ENCODE peak calls at places on chromosome 2, in nine cellular contexts. One of them, this sample, is unnamed.

GRCh38 chr2:58484201-58484600 is 243.1 kb upstream of the FANCL start:
- DNase-seq in cerebellar cortex: no peak
- DNase-seq in GM12865: no peak
- DNase-seq in PC-3: peak; percentile 46
- DNase-seq in T follicular helper cell: no peak
- DNase-seq in H4: peak; percentile 16
- DNase-seq in AG04450: no peak
- DNase-seq in stimulated activated CD4-positive, alpha-beta T cell treated with anti-CD3 and anti-CD28 coated beads, Interleukin-12 subunit alpha, Interleukin-12 subunit beta, amount 100 ng/mL, for 48 hours: no peak
- DNase-seq in upper lobe of right lung: no peak
- DNase-seq in this sample: no peak

GRCh38 chr2:39571197-39571731 is 94.5 kb upstream of the TMEM178A start:
- DNase-seq in PC-3: peak; percentile 18
- DNase-seq in AG04450: no peak
- DNase-seq in upper lobe of right lung: no peak
- DNase-seq in stimulated activated CD4-positive, alpha-beta T cell treated with anti-CD3 and anti-CD28 coated beads, Interleukin-12 subunit alpha, Interleukin-12 subunit beta, amount 100 ng/mL, for 48 hours: no peak
- DNase-seq in H4: no peak
- DNase-seq in GM12865: no peak
- DNase-seq in T follicular helper cell: no peak
- DNase-seq in cerebellar cortex: peak; percentile 95
- DNase-seq in this sample: no peak

GRCh38 chr2:149715005-149715592 is 127.5 kb upstream of the MMADHC start:
- DNase-seq in upper lobe of right lung: no peak
- DNase-seq in AG04450: no peak
- DNase-seq in GM12865: peak; percentile 13
- DNase-seq in stimulated activated CD4-positive, alpha-beta T cell treated with anti-CD3 and anti-CD28 coated beads, Interleukin-12 subunit alpha, Interleukin-12 subunit beta, amount 100 ng/mL, for 48 hours: no peak
- DNase-seq in cerebellar cortex: peak; percentile 87
- DNase-seq in H4: peak; percentile 59
- DNase-seq in PC-3: peak; percentile 74
- DNase-seq in T follicular helper cell: no peak
- DNase-seq in this sample: no peak

GRCh38 chr2:191607101-191607500 is 70.8 kb upstream of the NABP1 start:
- DNase-seq in cerebellar cortex: no peak
- DNase-seq in PC-3: no peak
- DNase-seq in stimulated activated CD4-positive, alpha-beta T cell treated with anti-CD3 and anti-CD28 coated beads, Interleukin-12 subunit alpha, Interleukin-12 subunit beta, amount 100 ng/mL, for 48 hours: no peak
- DNase-seq in T follicular helper cell: no peak
- DNase-seq in upper lobe of right lung: no peak
- DNase-seq in H4: no peak
- DNase-seq in AG04450: no peak
- DNase-seq in GM12865: no peak
- DNase-seq in this sample: no peak

GRCh38 chr2:71070294-71071025 is 2.0 kb downstream of the NAGK start:
- DNase-seq in AG04450: no peak
- DNase-seq in H4: no peak
- DNase-seq in T follicular helper cell: no peak
- DNase-seq in upper lobe of right lung: no peak
- DNase-seq in PC-3: peak; percentile 51
- DNase-seq in stimulated activated CD4-positive, alpha-beta T cell treated with anti-CD3 and anti-CD28 coated beads, Interleukin-12 subunit alpha, Interleukin-12 subunit beta, amount 100 ng/mL, for 48 hours: no peak
- DNase-seq in GM12865: peak; percentile 33
- DNase-seq in cerebellar cortex: peak; percentile 52
- DNase-seq in this sample: peak; percentile 7

GRCh38 chr2:64838817-64839216 is 150.4 kb upstream of the SLC1A4 start:
- DNase-seq in PC-3: peak; percentile 98
- DNase-seq in H4: peak; percentile 72
- DNase-seq in stimulated activated CD4-positive, alpha-beta T cell treated with anti-CD3 and anti-CD28 coated beads, Interleukin-12 subunit alpha, Interleukin-12 subunit beta, amount 100 ng/mL, for 48 hours: no peak
- DNase-seq in T follicular helper cell: no peak
- DNase-seq in AG04450: peak; percentile 45
- DNase-seq in cerebellar cortex: no peak
- DNase-seq in upper lobe of right lung: peak; percentile 71
- DNase-seq in GM12865: no peak
- DNase-seq in this sample: no peak

GRCh38 chr2:150041721-150042450 is 445.6 kb downstream of the RND3 start:
- DNase-seq in PC-3: peak; percentile 32
- DNase-seq in H4: no peak
- DNase-seq in cerebellar cortex: no peak
- DNase-seq in AG04450: peak; percentile 41
- DNase-seq in T follicular helper cell: no peak
- DNase-seq in GM12865: no peak
- DNase-seq in upper lobe of right lung: no peak
- DNase-seq in stimulated activated CD4-positive, alpha-beta T cell treated with anti-CD3 and anti-CD28 coated beads, Interleukin-12 subunit alpha, Interleukin-12 subunit beta, amount 100 ng/mL, for 48 hours: no peak
- DNase-seq in this sample: no peak

GRCh38 chr2:141522702-141523101 is 608.1 kb downstream of the LRP1B start:
- DNase-seq in AG04450: no peak
- DNase-seq in T follicular helper cell: no peak
- DNase-seq in upper lobe of right lung: no peak
- DNase-seq in GM12865: no peak
- DNase-seq in cerebellar cortex: peak; percentile 51
- DNase-seq in stimulated activated CD4-positive, alpha-beta T cell treated with anti-CD3 and anti-CD28 coated beads, Interleukin-12 subunit alpha, Interleukin-12 subunit beta, amount 100 ng/mL, for 48 hours: no peak
- DNase-seq in PC-3: no peak
- DNase-seq in H4: no peak
- DNase-seq in this sample: no peak

GRCh38 chr2:41160439-41160838 is 708.5 kb upstream of the SLC8A1 start:
- DNase-seq in stimulated activated CD4-positive, alpha-beta T cell treated with anti-CD3 and anti-CD28 coated beads, Interleukin-12 subunit alpha, Interleukin-12 subunit beta, amount 100 ng/mL, for 48 hours: no peak
- DNase-seq in AG04450: no peak
- DNase-seq in GM12865: no peak
- DNase-seq in H4: peak; percentile 4
- DNase-seq in T follicular helper cell: no peak
- DNase-seq in upper lobe of right lung: no peak
- DNase-seq in PC-3: peak; percentile 46
- DNase-seq in cerebellar cortex: no peak
- DNase-seq in this sample: no peak

GRCh38 chr2:190782264-190782663 is 98.4 kb upstream of the GLS start:
- DNase-seq in PC-3: no peak
- DNase-seq in stimulated activated CD4-positive, alpha-beta T cell treated with anti-CD3 and anti-CD28 coated beads, Interleukin-12 subunit alpha, Interleukin-12 subunit beta, amount 100 ng/mL, for 48 hours: no peak
- DNase-seq in AG04450: no peak
- DNase-seq in cerebellar cortex: no peak
- DNase-seq in upper lobe of right lung: no peak
- DNase-seq in GM12865: no peak
- DNase-seq in T follicular helper cell: no peak
- DNase-seq in H4: no peak
- DNase-seq in this sample: no peak

GRCh38 chr2:207503234-207503633 is 26.5 kb upstream of the CREB1 start:
- DNase-seq in PC-3: no peak
- DNase-seq in T follicular helper cell: no peak
- DNase-seq in upper lobe of right lung: no peak
- DNase-seq in stimulated activated CD4-positive, alpha-beta T cell treated with anti-CD3 and anti-CD28 coated beads, Interleukin-12 subunit alpha, Interleukin-12 subunit beta, amount 100 ng/mL, for 48 hours: no peak
- DNase-seq in GM12865: peak; percentile 54
- DNase-seq in cerebellar cortex: peak; percentile 12
- DNase-seq in H4: no peak
- DNase-seq in AG04450: no peak
- DNase-seq in this sample: no peak

This sample was measured in AG09319.